ENCODE peak calls at places on chromosomes 12 and 14, in nine cellular contexts. E is GM06990; A is kidney epithelial cell; V is mammary epithelial cell; L is uterus; G is neural crest cell; K is CD4-positive, alpha-beta T cell; N is endodermal cell; T is lower lobe of right lung. W is an unnamed sample.

GRCh38 chr12:125315771-125316170 is 250.5 kb downstream of the AACS start:
- DNase-seq in A (no peak), L (no peak), T (no peak), V (no peak), G (no peak), K (no peak), N (no peak), E (no peak), W (no peak)

GRCh38 chr12:53684654-53685220 is 8.9 kb upstream of the ATP5MC2 start:
- DNase-seq in K (no peak), A (no peak), T (no peak), N (no peak), L (no peak), E (no peak), G (no peak), V (no peak), W (no peak)

GRCh38 chr14:26841361-26841760 is 243.5 kb upstream of the NOVA1 start:
- DNase-seq in T (no peak), K (no peak), A (no peak), N (no peak), G (no peak), V (no peak), E (no peak), L (no peak), W (no peak)

GRCh38 chr12:69309461-69309860 is 38.7 kb upstream of the LYZ start:
- DNase-seq in E (no peak), K (no peak), N (no peak), G (no peak), T (no peak), V (no peak), A (no peak), L (no peak), W (no peak)

GRCh38 chr12:17528394-17528793 is 561.6 kb downstream of the RERGL start:
- DNase-seq in A (no peak), E (no peak), K (no peak), G (no peak), V (no peak), T (no peak), L (no peak), N (peak), W (no peak)

GRCh38 chr12:51631591-51631990 is 40.6 kb downstream of the SCN8A start:
- DNase-seq in E (no peak), L (no peak), G (no peak), V (peak), A (peak), K (no peak), N (no peak), T (no peak), W (no peak)

GRCh38 chr14:105617201-105617777 is 90.9 kb downstream of the TMEM121 start:
- DNase-seq in E (no peak), G (no peak), T (no peak), A (no peak), V (no peak), N (no peak), K (no peak), L (no peak), W (peak)

GRCh38 chr12:80807640-80808288 is 91.1 kb downstream of the MYF5 start:
- DNase-seq in L (no peak), G (no peak), A (no peak), N (no peak), E (no peak), V (no peak), T (no peak), K (no peak), W (peak)

GRCh38 chr14:53894456-53894855 is 62.2 kb downstream of the BMP4 start:
- DNase-seq in K (no peak), E (no peak), L (no peak), G (no peak), T (no peak), N (no peak), A (no peak), V (peak), W (peak)

GRCh38 chr12:124727244-124727673 is 136.4 kb downstream of the SCARB1 start:
- DNase-seq in A (no peak), E (peak), K (no peak), V (peak), N (no peak), T (peak), L (peak), G (peak), W (no peak)

GRCh38 chr14:36284971-36285595 is 35.4 kb downstream of the MBIP start:
- DNase-seq in K (no peak), A (no peak), L (no peak), E (no peak), V (no peak), G (no peak), T (no peak), N (no peak), W (no peak)

GRCh38 chr12:67747869-67748760 is 99.6 kb downstream of the DYRK2 start:
- DNase-seq in N (no peak), L (no peak), K (no peak), V (peak), G (no peak), E (no peak), T (no peak), A (no peak), W (no peak)

GRCh38 chr12:17618831-17619230 is 471.2 kb downstream of the RERGL start:
- DNase-seq in G (no peak), T (no peak), L (no peak), A (no peak), N (no peak), V (no peak), K (no peak), E (no peak), W (no peak)

GRCh38 chr12:109763201-109763841 is 49.7 kb downstream of the FAM222A start:
- DNase-seq in G (no peak), N (peak), E (no peak), T (peak), A (peak), V (peak), K (no peak), L (no peak), W (no peak)

GRCh38 chr14:95375539-95376109 is 55.9 kb upstream of the CLMN start:
- DNase-seq in A (no peak), E (no peak), V (no peak), L (no peak), T (no peak), K (no peak), G (no peak), N (no peak), W (no peak)

GRCh38 chr14:85752179-85752578 is 222.2 kb downstream of the FLRT2 start:
- DNase-seq in L (no peak), E (no peak), V (no peak), T (no peak), K (no peak), G (no peak), N (no peak), A (no peak), W (no peak)

GRCh38 chr12:13687633-13688032 is 293.8 kb downstream of the GRIN2B start:
- DNase-seq in E (no peak), A (no peak), K (no peak), L (no peak), V (no peak), G (no peak), N (no peak), T (no peak), W (no peak)

GRCh38 chr14:20782280-20782890 is 1.3 kb downstream of the RNASE6 start:
- DNase-seq in N (no peak), T (no peak), E (peak), V (no peak), L (no peak), G (no peak), A (no peak), K (no peak), W (peak)

GRCh38 chr12:90909069-90909676 is 45.8 kb downstream of the CCER1 start:
- DNase-seq in L (no peak), K (no peak), T (no peak), E (no peak), G (peak), V (peak), N (peak), A (no peak), W (no peak)

GRCh38 chr12:76083246-76083735 is 1.2 kb downstream of the NAP1L1 start:
- DNase-seq in G (no peak), K (no peak), A (no peak), V (no peak), E (no peak), T (peak), L (no peak), N (no peak), W (no peak)

GRCh38 chr12:71948390-71948789 is 9.7 kb downstream of the TPH2 start:
- DNase-seq in G (no peak), E (no peak), V (no peak), L (no peak), T (no peak), N (peak), A (no peak), K (no peak), W (no peak)

DNA sequence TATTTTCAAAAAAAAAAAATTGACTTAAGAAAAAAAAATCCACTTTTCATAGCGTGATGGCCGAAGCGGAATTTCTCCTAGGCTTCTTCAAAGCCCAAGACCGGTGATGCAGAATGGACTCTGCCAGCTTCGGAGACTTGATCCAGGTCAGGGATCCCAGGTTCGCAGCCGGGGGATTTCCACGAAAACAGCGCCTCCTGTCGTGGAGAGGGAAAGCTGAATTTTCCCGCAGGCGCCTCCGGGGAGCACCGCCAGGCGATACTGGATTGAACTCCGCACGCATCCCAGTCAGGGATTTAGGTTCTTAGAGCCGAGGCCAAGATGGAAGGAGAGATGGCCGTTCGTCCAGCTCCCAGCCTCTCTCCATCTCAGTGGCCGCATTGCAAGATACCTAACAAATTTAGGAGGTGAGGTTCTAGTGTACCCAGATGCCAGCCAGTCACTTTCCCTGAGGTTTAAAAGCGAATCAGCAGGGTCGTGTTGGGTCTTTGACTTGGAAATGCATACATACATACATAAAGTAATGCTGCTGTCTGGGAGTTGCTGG is 2.2 kb downstream of the TTC6 start:
- DNase-seq in V (no peak), K (no peak), T (no peak), E (no peak), A (no peak), L (no peak), N (peak), G (no peak), W (peak)
- TF ChIP-seq CTCF in V (peak), K (no peak), T (peak), E (no peak), A (peak), L (no peak), N (peak), G (peak), W (no peak)

GRCh38 chr12:93127582-93128331 is 198.7 kb upstream of the EEA1 start:
- DNase-seq in N (peak), V (peak), K (no peak), G (no peak), A (no peak), L (peak), E (no peak), T (peak), W (no peak)
- TF ChIP-seq CTCF in N (peak), V (peak), K (no peak), G (no peak), A (no peak), L (no peak), E (no peak), T (peak), W (no peak)

DNA sequence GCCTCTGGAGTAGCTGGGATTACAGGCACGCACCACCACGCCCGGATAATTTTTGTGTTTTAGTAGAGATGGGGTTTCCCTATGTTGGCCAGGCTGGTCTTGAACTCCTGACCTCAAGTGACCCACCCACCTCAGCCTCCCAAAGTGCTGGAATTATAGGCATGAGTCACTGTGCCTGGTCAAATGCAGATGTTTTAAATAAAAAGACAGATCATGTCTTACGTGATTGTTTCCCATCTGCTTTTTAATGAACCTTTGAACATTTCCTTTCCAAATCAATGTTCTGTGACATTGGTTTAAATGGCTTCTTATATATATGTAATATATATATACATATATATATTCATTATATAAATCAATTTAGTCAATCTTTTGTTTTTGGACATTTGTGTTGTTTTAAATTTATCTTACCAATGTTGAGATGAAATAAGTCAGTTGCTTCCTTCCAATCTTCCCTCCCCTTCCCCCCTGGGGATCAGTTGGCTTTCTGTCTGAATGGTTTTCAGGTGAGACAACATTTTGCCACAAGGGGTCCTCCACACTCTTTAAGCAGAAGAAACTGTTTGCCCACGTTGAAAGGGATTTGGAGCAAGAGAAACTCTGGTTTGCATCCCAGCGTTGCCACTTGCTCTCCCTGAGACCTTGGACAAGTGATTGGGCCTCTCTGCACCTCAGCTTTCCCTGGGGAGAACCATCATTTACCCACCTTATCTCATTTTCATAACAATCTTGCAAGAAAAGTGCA is 47.6 kb upstream of the RBM19 start:
- DNase-seq in T (no peak), V (peak), E (no peak), L (no peak), G (no peak), K (no peak), N (peak), A (no peak), W (no peak)
- TF ChIP-seq CTCF in T (no peak), V (no peak), E (peak), L (no peak), G (peak), K (no peak), N (peak), A (peak), W (peak)

GRCh38 chr14:65080954-65081747 is 21.2 kb downstream of the MAX start:
- DNase-seq in L (no peak), A (no peak), T (no peak), N (no peak), V (no peak), G (no peak), K (no peak), E (no peak), W (no peak)

GRCh38 chr14:65079201-65079600 is 23.1 kb downstream of the MAX start:
- DNase-seq in A (no peak), G (no peak), T (no peak), V (no peak), K (no peak), E (no peak), N (no peak), L (no peak), W (no peak)

GRCh38 chr14:65079788-65080187 is 22.5 kb downstream of the MAX start:
- DNase-seq in T (no peak), V (no peak), N (no peak), G (no peak), L (no peak), A (no peak), K (no peak), E (no peak), W (no peak)

DNA sequence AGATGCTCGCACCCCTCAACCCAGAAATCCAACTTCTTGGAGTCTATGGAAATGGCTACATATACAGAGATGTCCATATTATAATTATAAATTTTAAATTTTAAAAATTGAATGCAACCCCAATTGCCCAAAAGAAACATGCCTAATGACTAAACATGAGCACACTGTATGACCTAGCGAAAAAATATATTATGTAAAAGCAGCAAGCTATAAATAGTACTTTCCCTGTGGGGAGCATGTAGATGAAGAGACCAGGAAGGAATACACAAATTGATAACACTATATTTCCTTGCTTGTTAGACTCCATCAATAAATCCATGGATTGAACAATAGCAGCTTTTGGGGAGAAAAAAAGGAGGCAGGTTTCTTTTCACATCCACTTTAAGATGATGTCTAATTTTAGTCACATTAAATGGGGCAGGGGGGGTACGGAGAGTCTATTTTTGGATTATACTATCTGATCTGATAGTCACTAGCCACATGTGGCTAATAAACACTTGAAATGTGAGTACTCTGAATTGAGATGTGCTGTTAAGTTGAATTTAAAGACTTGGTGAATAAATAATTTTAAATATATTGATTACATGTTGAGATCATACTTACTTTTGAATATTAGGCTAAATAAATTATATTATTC is 17.6 kb downstream of the MAX start:
- DNase-seq in E (no peak), G (no peak), V (no peak), A (no peak), T (no peak), K (no peak), L (no peak), N (no peak), W (no peak)
- TF ChIP-seq CTCF in E (no peak), G (no peak), V (no peak), A (no peak), T (no peak), K (no peak), L (no peak), N (no peak), W (no peak)

W was measured in GM13977.